ENCODE peak calls at places on chromosomes 4 and X, in six cellular contexts. Q, J, D, W, E and V are unnamed samples.

GRCh38 chr4:6360385-6360784 is 90.7 kb downstream of the WFS1 start:
- DNase-seq in Q (no peak), J (no peak), D (no peak), W (no peak), E (no peak), V (no peak)

GRCh38 chr4:163404570-163404969 is 60.9 kb downstream of the NPY5R start:
- DNase-seq in Q (no peak), J (no peak), D (no peak), W (no peak), E (no peak), V (no peak)

GRCh38 chr4:138010639-138011038 is 231.5 kb downstream of the SLC7A11 start:
- DNase-seq in Q (no peak), J (no peak), D (no peak), W (no peak), E (no peak), V (no peak)

GRCh38 chr4:1235381-1236102 is 13.4 kb downstream of the CTBP1 start:
- DNase-seq in Q (no peak), J (no peak), D (no peak), W (no peak), E (no peak), V (no peak)

GRCh38 chrX:23952984-23953907 is 45.4 kb downstream of the CXorf58 start:
- DNase-seq in Q (no peak), J (peak), D (no peak), W (no peak), E (peak), V (no peak)

GRCh38 chr4:37684154-37684553 is 2.0 kb downstream of the RELL1 start:
- DNase-seq in Q (no peak), J (no peak), D (no peak), W (no peak), E (no peak), V (no peak)

GRCh38 chr4:100489316-100489715 is 28.5 kb downstream of the EMCN start:
- DNase-seq in Q (no peak), J (no peak), D (no peak), W (no peak), E (no peak), V (peak)

GRCh38 chrX:131791608-131792355 is 231.3 kb upstream of the STK26 start:
- DNase-seq in Q (no peak), J (no peak), D (no peak), W (no peak), E (no peak), V (no peak)

GRCh38 chrX:144006811-144007210 is 122.9 kb downstream of the UBE2NL start:
- DNase-seq in Q (no peak), J (no peak), D (peak), W (no peak), E (no peak), V (peak)

GRCh38 chrX:115584715-115585114 is 23.7 kb downstream of the PLS3 start:
- DNase-seq in Q (no peak), J (no peak), D (peak), W (no peak), E (no peak), V (peak)

GRCh38 chr4:9923195-9923812 is 98.0 kb downstream of the SLC2A9 start:
- DNase-seq in Q (no peak), J (no peak), D (no peak), W (no peak), E (no peak), V (no peak)

GRCh38 chrX:136147320-136147901 is at the start of gene FHL1:
- DNase-seq in Q (no peak), J (peak), D (peak), W (peak), E (peak), V (no peak)

GRCh38 chr4:18566970-18567799 is 545.6 kb upstream of the LCORL start:
- DNase-seq in Q (no peak), J (no peak), D (no peak), W (no peak), E (no peak), V (no peak)

GRCh38 chr4:185914583-185915199 is 102.7 kb upstream of the SORBS2 start:
- DNase-seq in Q (peak), J (no peak), D (no peak), W (no peak), E (no peak), V (no peak)